ENCODE peak calls at places on chromosomes 16 and 17, in nine cellular contexts. S is HCT116, K is K562, J is GM12878, Y is A549, I is GM23338, D is Panc1, T is HepG2, W is SK-N-SH. N is an unnamed sample.

GRCh38 chr17:63540581-63540980 is 9.7 kb upstream of the DCAF7 start:
- DNase-seq in S (no peak), K (no peak), J (no peak), Y (no peak), I (no peak), D (no peak), T (no peak), W (peak), N (no peak)

GRCh38 chr16:50248845-50249244 is 17.5 kb upstream of the ADCY7 start:
- DNase-seq in S (no peak), K (no peak), J (no peak), Y (no peak), I (peak), D (no peak), T (no peak), W (no peak), N (no peak)

GRCh38 chr17:68290955-68291835 is at the start of the genes ARSG and SLC16A6:
- DNase-seq in S (peak), K (peak), J (no peak), Y (peak), I (peak), D (no peak), T (peak), W (peak), N (peak)

GRCh38 chr17:17151962-17152361 is 54.2 kb downstream of the PLD6 start:
- DNase-seq in S (no peak), K (no peak), J (no peak), Y (peak), I (no peak), D (peak), T (no peak), W (no peak), N (no peak)

GRCh38 chr17:39676198-39676819 is 8.1 kb downstream of the PNMT start:
- DNase-seq in S (no peak), K (peak), J (peak), Y (no peak), I (no peak), D (no peak), T (no peak), W (no peak), N (peak)

GRCh38 chr17:16943541-16944333 is 28.2 kb downstream of the TNFRSF13B start:
- DNase-seq in S (no peak), K (no peak), J (no peak), Y (no peak), I (no peak), D (no peak), T (no peak), W (no peak), N (no peak)

GRCh38 chr16:15055141-15056053 is 477 bp downstream of the NTAN1 start:
- DNase-seq in S (no peak), K (peak), J (no peak), Y (peak), I (peak), D (no peak), T (peak), W (no peak), N (peak)

GRCh38 chr17:10821062-10821461 is 16.8 kb downstream of the PIRT start:
- DNase-seq in S (no peak), K (no peak), J (no peak), Y (no peak), I (no peak), D (no peak), T (no peak), W (no peak), N (no peak)

GRCh38 chr16:3580686-3581085 is 3.5 kb upstream of the NLRC3 start:
- DNase-seq in S (no peak), K (no peak), J (no peak), Y (no peak), I (no peak), D (no peak), T (no peak), W (no peak), N (no peak)

GRCh38 chr17:2034157-2034556 is 4.2 kb downstream of the DPH1 start:
- DNase-seq in S (no peak), K (peak), J (no peak), Y (no peak), I (no peak), D (no peak), T (no peak), W (no peak), N (no peak)

GRCh38 chr16:66412182-66412581 is 14.9 kb upstream of the BEAN1 start:
- DNase-seq in S (no peak), K (no peak), J (no peak), Y (no peak), I (no peak), D (no peak), T (no peak), W (no peak), N (no peak)

GRCh38 chr16:28531777-28532744 is 6.7 kb downstream of the NUPR1 start:
- DNase-seq in S (peak), K (no peak), J (no peak), Y (no peak), I (peak), D (no peak), T (peak), W (no peak), N (no peak)

GRCh38 chr16:2056681-2057407 is 9.1 kb downstream of the TSC2 start:
- DNase-seq in S (no peak), K (no peak), J (no peak), Y (no peak), I (peak), D (no peak), T (no peak), W (no peak), N (no peak)

GRCh38 chr17:4487820-4488716 is 10.6 kb upstream of the SPNS2 start:
- DNase-seq in S (no peak), K (no peak), J (no peak), Y (no peak), I (no peak), D (no peak), T (no peak), W (no peak), N (no peak)

GRCh38 chr16:72856797-72857196 is 191.1 kb downstream of the ZFHX3 start:
- DNase-seq in S (no peak), K (no peak), J (no peak), Y (peak), I (peak), D (no peak), T (peak), W (peak), N (no peak)

GRCh38 chr17:31490991-31491793 is 99.7 kb downstream of the RAB11FIP4 start:
- DNase-seq in S (no peak), K (no peak), J (peak), Y (no peak), I (no peak), D (no peak), T (no peak), W (no peak), N (peak)

GRCh38 chr17:596287-596686 is 118.4 kb downstream of the VPS53 start:
- DNase-seq in S (peak), K (no peak), J (no peak), Y (peak), I (no peak), D (no peak), T (no peak), W (no peak), N (no peak)

GRCh38 chr16:88941933-88942909 is 34.8 kb downstream of the CBFA2T3 start:
- DNase-seq in S (peak), K (no peak), J (no peak), Y (peak), I (peak), D (no peak), T (no peak), W (peak), N (no peak)

GRCh38 chr17:47895254-47895855 is 681 bp upstream of the SP2 start:
- DNase-seq in S (no peak), K (no peak), J (no peak), Y (peak), I (no peak), D (no peak), T (no peak), W (no peak), N (peak)

GRCh38 chr17:19299866-19300265 is 62.7 kb downstream of the B9D1 start:
- DNase-seq in S (no peak), K (no peak), J (no peak), Y (no peak), I (no peak), D (no peak), T (no peak), W (no peak), N (no peak)

GRCh38 chr16:85255777-85256176 is 143.5 kb upstream of the CIBAR2 start:
- DNase-seq in S (no peak), K (no peak), J (no peak), Y (no peak), I (no peak), D (no peak), T (no peak), W (no peak), N (no peak)

GRCh38 chr16:57938936-57939871 is 31.7 kb downstream of the CNGB1 start:
- DNase-seq in S (peak), K (no peak), J (no peak), Y (peak), I (no peak), D (no peak), T (peak), W (no peak), N (no peak)

GRCh38 chr17:44219126-44219635 is 294 bp downstream of the UBTF start:
- DNase-seq in S (no peak), K (peak), J (no peak), Y (peak), I (peak), D (no peak), T (peak), W (peak), N (no peak)

GRCh38 chr17:34121311-34121710 is 133.8 kb upstream of the CCL2 start:
- DNase-seq in S (no peak), K (no peak), J (no peak), Y (no peak), I (no peak), D (no peak), T (no peak), W (no peak), N (no peak)

GRCh38 chr16:50841081-50841886 is 99.4 kb downstream of the CYLD start:
- DNase-seq in S (no peak), K (peak), J (no peak), Y (no peak), I (peak), D (no peak), T (no peak), W (no peak), N (no peak)

GRCh38 chr17:82117139-82118090 is 19.4 kb upstream of the FASN start:
- DNase-seq in S (no peak), K (no peak), J (no peak), Y (no peak), I (no peak), D (no peak), T (peak), W (peak), N (no peak)

GRCh38 chr16:29700253-29700987 is 21.4 kb downstream of the QPRT start:
- DNase-seq in S (peak), K (peak), J (no peak), Y (peak), I (peak), D (peak), T (peak), W (peak), N (peak)

GRCh38 chr17:49071106-49071505 is 61.5 kb upstream of the B4GALNT2 start:
- DNase-seq in S (no peak), K (no peak), J (no peak), Y (no peak), I (no peak), D (no peak), T (no peak), W (no peak), N (no peak)

GRCh38 chr16:19911204-19911603 is 26.6 kb upstream of the GPRC5B start:
- DNase-seq in S (no peak), K (no peak), J (no peak), Y (no peak), I (no peak), D (no peak), T (no peak), W (no peak), N (no peak)

GRCh38 chr17:28712037-28712704 is 483 bp upstream of the PROCA1 start:
- DNase-seq in S (no peak), K (peak), J (no peak), Y (no peak), I (peak), D (no peak), T (no peak), W (no peak), N (peak)

GRCh38 chr16:84919267-84919666 is 92.1 kb downstream of the ZDHHC7 start:
- DNase-seq in S (no peak), K (no peak), J (no peak), Y (no peak), I (no peak), D (no peak), T (no peak), W (no peak), N (no peak)

GRCh38 chr17:49494937-49495841 is at the start of gene NGFR:
- DNase-seq in S (no peak), K (peak), J (no peak), Y (peak), I (peak), D (no peak), T (no peak), W (peak), N (peak)

GRCh38 chr16:89534147-89534788 is 26.1 kb downstream of the SPG7 start:
- DNase-seq in S (no peak), K (no peak), J (no peak), Y (no peak), I (no peak), D (no peak), T (no peak), W (no peak), N (peak)

GRCh38 chr16:28538733-28539596 is at the start of gene NUPR1:
- DNase-seq in S (no peak), K (no peak), J (no peak), Y (peak), I (no peak), D (peak), T (peak), W (no peak), N (no peak)

GRCh38 chr16:48478418-48478817 is 93.2 kb upstream of the SIAH1 start:
- DNase-seq in S (no peak), K (no peak), J (no peak), Y (no peak), I (peak), D (no peak), T (no peak), W (no peak), N (no peak)

GRCh38 chr16:51391798-51392511 is 240.9 kb upstream of the SALL1 start:
- DNase-seq in S (no peak), K (no peak), J (no peak), Y (no peak), I (peak), D (no peak), T (no peak), W (no peak), N (no peak)

GRCh38 chr16:75103994-75104393 is 12.6 kb downstream of the LDHD start:
- DNase-seq in S (no peak), K (no peak), J (no peak), Y (no peak), I (no peak), D (no peak), T (no peak), W (no peak), N (no peak)

GRCh38 chr17:68378202-68379149 is 78.8 kb downstream of the WIPI1 start:
- DNase-seq in S (peak), K (no peak), J (no peak), Y (peak), I (peak), D (no peak), T (peak), W (peak), N (peak)

GRCh38 chr17:61821655-61822054 is 41.7 kb downstream of the BRIP1 start:
- DNase-seq in S (no peak), K (no peak), J (no peak), Y (no peak), I (no peak), D (no peak), T (no peak), W (no peak), N (no peak)

GRCh38 chr17:61825448-61826137 is 37.7 kb downstream of the BRIP1 start:
- DNase-seq in S (no peak), K (no peak), J (no peak), Y (no peak), I (no peak), D (no peak), T (no peak), W (no peak), N (no peak)

GRCh38 chr17:61817452-61817851 is 45.9 kb downstream of the BRIP1 start:
- DNase-seq in S (no peak), K (no peak), J (no peak), Y (no peak), I (no peak), D (no peak), T (no peak), W (no peak), N (no peak)

GRCh38 chr17:61818225-61818624 is 45.1 kb downstream of the BRIP1 start:
- DNase-seq in S (no peak), K (no peak), J (no peak), Y (no peak), I (no peak), D (no peak), T (no peak), W (no peak), N (no peak)

GRCh38 chr17:61822326-61823285 is 40.7 kb downstream of the BRIP1 start:
- DNase-seq in S (no peak), K (no peak), J (peak), Y (no peak), I (no peak), D (no peak), T (no peak), W (no peak), N (no peak)
- TF ChIP-seq REST in S (no peak), K (no peak), J (no peak), Y (no peak), I (no peak), D (no peak), T (no peak), W (no peak), N (no peak)

GRCh38 chr17:50725769-50726655 is 6.6 kb downstream of the LUC7L3 start:
- DNase-seq in S (no peak), K (no peak), J (no peak), Y (no peak), I (no peak), D (no peak), T (no peak), W (no peak), N (no peak)

GRCh38 chr17:50719144-50719923 is at the start of gene LUC7L3:
- DNase-seq in S (peak), K (peak), J (peak), Y (peak), I (peak), D (no peak), T (peak), W (peak), N (peak)

GRCh38 chr17:50719924-50720805 is 762 bp downstream of the LUC7L3 start:
- DNase-seq in S (no peak), K (no peak), J (no peak), Y (no peak), I (no peak), D (no peak), T (no peak), W (no peak), N (no peak)

GRCh38 chr17:50721194-50722010 is 2.0 kb downstream of the LUC7L3 start:
- DNase-seq in S (no peak), K (peak), J (no peak), Y (no peak), I (no peak), D (no peak), T (no peak), W (peak), N (peak)

GRCh38 chr17:50722746-50723145 is 3.3 kb downstream of the LUC7L3 start:
- DNase-seq in S (no peak), K (no peak), J (no peak), Y (no peak), I (no peak), D (no peak), T (no peak), W (no peak), N (no peak)
- TF ChIP-seq REST in S (no peak), K (no peak), J (no peak), Y (no peak), I (no peak), D (no peak), T (no peak), W (no peak), N (no peak)

DNA sequence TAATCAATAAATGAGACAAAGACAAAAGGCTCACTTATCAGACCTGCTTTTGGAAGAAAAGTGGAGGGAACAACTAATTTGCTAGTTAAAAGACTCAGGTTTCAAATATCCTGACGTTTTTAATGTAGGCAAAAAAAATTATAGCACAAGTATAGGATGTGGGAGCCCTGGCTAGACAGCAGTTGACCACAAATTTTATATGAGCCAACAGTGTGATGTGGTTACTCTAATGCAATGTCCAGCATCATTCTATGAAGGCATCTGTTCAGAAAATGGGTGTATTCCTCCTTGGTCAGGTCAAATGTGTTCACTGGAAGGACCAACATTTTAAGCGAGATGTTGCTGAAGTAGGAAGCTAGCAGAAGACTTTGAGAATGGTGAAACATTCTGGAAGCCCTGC is 237.4 kb downstream of the MAP2K6 start:
- DNase-seq in S (no peak), K (no peak), J (no peak), Y (no peak), I (no peak), D (no peak), T (no peak), W (no peak), N (no peak)
- TF ChIP-seq REST in S (no peak), K (no peak), J (no peak), Y (no peak), I (no peak), D (no peak), T (no peak), W (no peak), N (no peak)

DNA sequence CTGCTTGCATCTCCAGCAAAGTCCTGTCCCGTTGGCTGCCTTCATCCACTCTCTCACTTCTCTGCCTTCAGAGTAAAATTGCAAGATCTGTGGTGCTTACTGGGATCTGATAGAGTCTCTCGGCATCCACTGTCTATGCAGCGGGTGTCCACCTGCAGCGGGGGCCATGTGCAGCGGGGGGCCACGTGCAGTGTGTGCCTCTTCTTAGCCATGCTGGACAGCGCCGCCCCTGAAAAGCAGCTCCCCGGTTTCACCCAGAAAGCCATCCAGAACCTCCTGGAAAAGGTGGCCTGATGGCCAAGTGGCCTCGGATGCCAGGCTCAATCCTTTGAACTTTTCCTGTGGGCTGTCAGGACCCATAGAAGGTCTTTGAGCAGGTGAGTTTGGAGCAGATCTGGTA is 9.5 kb downstream of the STX4 start:
- DNase-seq in S (no peak), K (no peak), J (no peak), Y (no peak), I (no peak), D (no peak), T (no peak), W (no peak), N (no peak)
- TF ChIP-seq REST in S (no peak), K (no peak), J (no peak), Y (no peak), I (peak), D (no peak), T (no peak), W (no peak), N (peak)

DNA sequence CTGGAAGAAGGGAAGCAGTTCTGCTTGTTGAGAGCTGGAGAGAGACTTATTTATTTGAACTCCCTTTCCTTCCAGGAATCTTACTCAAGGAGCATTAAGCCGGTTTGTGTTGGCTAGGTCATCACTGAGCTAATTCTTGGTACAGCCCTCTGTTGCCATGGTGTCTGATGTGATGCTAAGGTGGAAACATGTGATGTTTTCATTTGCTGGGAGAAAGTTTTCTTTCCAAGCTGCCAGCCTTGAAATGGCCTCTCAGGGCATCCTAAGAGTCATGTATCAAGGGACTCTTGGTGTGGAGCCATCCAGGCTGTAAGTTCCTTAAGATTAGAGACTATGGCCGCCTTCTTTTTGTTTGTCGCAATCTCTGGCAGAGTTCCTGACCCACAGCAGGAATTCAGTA is 4.2 kb downstream of the PSKH1 start:
- DNase-seq in S (no peak), K (no peak), J (no peak), Y (no peak), I (no peak), D (no peak), T (no peak), W (no peak), N (no peak)
- TF ChIP-seq REST in S (no peak), K (no peak), J (no peak), Y (no peak), I (no peak), D (no peak), T (no peak), W (no peak), N (no peak)

GRCh38 chr16:56343661-56344517 is 81.5 kb downstream of the AMFR start:
- DNase-seq in S (no peak), K (peak), J (no peak), Y (no peak), I (no peak), D (no peak), T (no peak), W (no peak), N (no peak)

GRCh38 chr16:56347166-56347565 is 78.2 kb downstream of the AMFR start:
- DNase-seq in S (no peak), K (no peak), J (no peak), Y (no peak), I (no peak), D (no peak), T (no peak), W (no peak), N (no peak)

GRCh38 chr16:56344518-56345405 is 80.6 kb downstream of the AMFR start:
- DNase-seq in S (no peak), K (peak), J (no peak), Y (no peak), I (no peak), D (no peak), T (no peak), W (no peak), N (no peak)

GRCh38 chr16:56346131-56346890 is 79.0 kb downstream of the AMFR start:
- DNase-seq in S (no peak), K (no peak), J (no peak), Y (no peak), I (no peak), D (no peak), T (no peak), W (no peak), N (no peak)

GRCh38 chr16:56345406-56346050 is 79.8 kb downstream of the AMFR start:
- DNase-seq in S (no peak), K (no peak), J (no peak), Y (no peak), I (no peak), D (no peak), T (no peak), W (no peak), N (no peak)
- TF ChIP-seq REST in S (no peak), K (no peak), J (no peak), Y (no peak), I (no peak), D (no peak), T (no peak), W (no peak), N (no peak)